ENCODE peak calls at places on chromosomes 11 and 22, in eight cellular contexts. One of them, this sample, is unnamed.

GRCh38 chr11:413120-414081 is 1.4 kb downstream of the SIGIRR start:
- DNase-seq in brain microvascular endothelial cell: no peak
- DNase-seq in right lobe of liver: no peak
- DNase-seq in heart left ventricle: no peak
- DNase-seq in cardiac muscle cell: no peak
- DNase-seq in colonic mucosa: no peak
- DNase-seq in OCI-LY7: peak; percentile 25
- DNase-seq in coronary artery: no peak
- DNase-seq in this sample: no peak

GRCh38 chr22:46029036-46029435 is 52.1 kb upstream of the WNT7B start:
- DNase-seq in brain microvascular endothelial cell: no peak
- DNase-seq in right lobe of liver: no peak
- DNase-seq in heart left ventricle: no peak
- DNase-seq in cardiac muscle cell: no peak
- DNase-seq in colonic mucosa: no peak
- DNase-seq in OCI-LY7: no peak
- DNase-seq in coronary artery: no peak
- DNase-seq in this sample: no peak

GRCh38 chr11:60700689-60701508 is 1.5 kb downstream of the MS4A8 start:
- DNase-seq in brain microvascular endothelial cell: no peak
- DNase-seq in right lobe of liver: no peak
- DNase-seq in heart left ventricle: no peak
- DNase-seq in cardiac muscle cell: peak; percentile 41
- DNase-seq in colonic mucosa: peak; percentile 63
- DNase-seq in OCI-LY7: peak; percentile 32
- DNase-seq in coronary artery: no peak
- DNase-seq in this sample: no peak

GRCh38 chr11:118792642-118793124 is 1.7 kb upstream of the DDX6 start:
- DNase-seq in brain microvascular endothelial cell: peak; percentile 89
- DNase-seq in right lobe of liver: peak; percentile 89
- DNase-seq in heart left ventricle: no peak
- DNase-seq in cardiac muscle cell: peak; percentile 86
- DNase-seq in colonic mucosa: peak; percentile 91
- DNase-seq in OCI-LY7: peak; percentile 94
- DNase-seq in coronary artery: peak; percentile 84
- DNase-seq in this sample: peak; percentile 88

GRCh38 chr11:8097062-8097814 is 16.2 kb downstream of the TUB start:
- DNase-seq in brain microvascular endothelial cell: no peak
- DNase-seq in right lobe of liver: peak; percentile 28
- DNase-seq in heart left ventricle: no peak
- DNase-seq in cardiac muscle cell: no peak
- DNase-seq in colonic mucosa: no peak
- DNase-seq in OCI-LY7: no peak
- DNase-seq in coronary artery: peak; percentile 50
- DNase-seq in this sample: no peak

GRCh38 chr22:48404004-48404403 is 1423.7 kb downstream of the BRD1 start:
- DNase-seq in brain microvascular endothelial cell: no peak
- DNase-seq in right lobe of liver: peak; percentile 33
- DNase-seq in heart left ventricle: no peak
- DNase-seq in cardiac muscle cell: no peak
- DNase-seq in colonic mucosa: no peak
- DNase-seq in OCI-LY7: no peak
- DNase-seq in coronary artery: no peak
- DNase-seq in this sample: no peak

GRCh38 chr22:40345801-40346177 is 511 bp upstream of the ADSL start:
- DNase-seq in brain microvascular endothelial cell: no peak
- DNase-seq in right lobe of liver: peak; percentile 49
- DNase-seq in heart left ventricle: peak; percentile 69
- DNase-seq in cardiac muscle cell: peak; percentile 47
- DNase-seq in colonic mucosa: peak; percentile 63
- DNase-seq in OCI-LY7: peak; percentile 69
- DNase-seq in coronary artery: no peak
- DNase-seq in this sample: no peak

GRCh38 chr11:118339281-118340045 is 3.0 kb downstream of the CD3D start:
- DNase-seq in brain microvascular endothelial cell: no peak
- DNase-seq in right lobe of liver: no peak
- DNase-seq in heart left ventricle: no peak
- DNase-seq in cardiac muscle cell: no peak
- DNase-seq in colonic mucosa: no peak
- DNase-seq in OCI-LY7: no peak
- DNase-seq in coronary artery: no peak
- DNase-seq in this sample: no peak

GRCh38 chr11:57658023-57658361 is 430 bp downstream of the CLP1 start:
- DNase-seq in brain microvascular endothelial cell: no peak
- DNase-seq in right lobe of liver: no peak
- DNase-seq in heart left ventricle: no peak
- DNase-seq in cardiac muscle cell: no peak
- DNase-seq in colonic mucosa: no peak
- DNase-seq in OCI-LY7: peak; percentile 22
- DNase-seq in coronary artery: no peak
- DNase-seq in this sample: no peak

GRCh38 chr11:132601863-132602262 is 930.4 kb downstream of the OPCML start:
- DNase-seq in brain microvascular endothelial cell: no peak
- DNase-seq in right lobe of liver: no peak
- DNase-seq in heart left ventricle: no peak
- DNase-seq in cardiac muscle cell: no peak
- DNase-seq in colonic mucosa: no peak
- DNase-seq in OCI-LY7: no peak
- DNase-seq in coronary artery: no peak
- DNase-seq in this sample: no peak

GRCh38 chr22:45996241-45997076 is 19.5 kb upstream of the WNT7B start:
- DNase-seq in brain microvascular endothelial cell: peak; percentile 65
- DNase-seq in right lobe of liver: no peak
- DNase-seq in heart left ventricle: peak; percentile 90
- DNase-seq in cardiac muscle cell: no peak
- DNase-seq in colonic mucosa: no peak
- DNase-seq in OCI-LY7: no peak
- DNase-seq in coronary artery: no peak
- DNase-seq in this sample: no peak

GRCh38 chr22:45051419-45051818 is 41.6 kb upstream of the PHF21B start:
- DNase-seq in brain microvascular endothelial cell: no peak
- DNase-seq in right lobe of liver: no peak
- DNase-seq in heart left ventricle: no peak
- DNase-seq in cardiac muscle cell: no peak
- DNase-seq in colonic mucosa: no peak
- DNase-seq in OCI-LY7: no peak
- DNase-seq in coronary artery: no peak
- DNase-seq in this sample: no peak

GRCh38 chr11:9851366-9851765 is 187.5 kb downstream of the SWAP70 start:
- DNase-seq in brain microvascular endothelial cell: no peak
- DNase-seq in right lobe of liver: no peak
- DNase-seq in heart left ventricle: no peak
- DNase-seq in cardiac muscle cell: no peak
- DNase-seq in colonic mucosa: no peak
- DNase-seq in OCI-LY7: no peak
- DNase-seq in coronary artery: no peak
- DNase-seq in this sample: no peak

GRCh38 chr11:107570015-107570414 is 4.5 kb upstream of the ALKBH8 start:
- DNase-seq in brain microvascular endothelial cell: no peak
- DNase-seq in right lobe of liver: no peak
- DNase-seq in heart left ventricle: no peak
- DNase-seq in cardiac muscle cell: no peak
- DNase-seq in colonic mucosa: no peak
- DNase-seq in OCI-LY7: no peak
- DNase-seq in coronary artery: no peak
- DNase-seq in this sample: no peak

GRCh38 chr22:40491990-40492631 is 121.7 kb downstream of the SGSM3 start:
- DNase-seq in brain microvascular endothelial cell: peak; percentile 23
- DNase-seq in right lobe of liver: no peak
- DNase-seq in heart left ventricle: no peak
- DNase-seq in cardiac muscle cell: peak; percentile 60
- DNase-seq in colonic mucosa: no peak
- DNase-seq in OCI-LY7: peak; percentile 91
- DNase-seq in coronary artery: no peak
- DNase-seq in this sample: no peak

GRCh38 chr22:29022101-29022817 is 39.4 kb downstream of the C22orf31 start:
- DNase-seq in brain microvascular endothelial cell: no peak
- DNase-seq in right lobe of liver: no peak
- DNase-seq in heart left ventricle: no peak
- DNase-seq in cardiac muscle cell: no peak
- DNase-seq in colonic mucosa: no peak
- DNase-seq in OCI-LY7: no peak
- DNase-seq in coronary artery: no peak
- DNase-seq in this sample: no peak

GRCh38 chr22:38987171-38987895 is 5.2 kb downstream of the APOBEC3B start:
- DNase-seq in brain microvascular endothelial cell: no peak
- DNase-seq in right lobe of liver: no peak
- DNase-seq in heart left ventricle: no peak
- DNase-seq in cardiac muscle cell: no peak
- DNase-seq in colonic mucosa: no peak
- DNase-seq in OCI-LY7: no peak
- DNase-seq in coronary artery: no peak
- DNase-seq in this sample: no peak

GRCh38 chr11:64226507-64227051 is 505 bp downstream of the NUDT22 start:
- DNase-seq in brain microvascular endothelial cell: no peak
- DNase-seq in right lobe of liver: peak; percentile 63
- DNase-seq in heart left ventricle: peak; percentile 85
- DNase-seq in cardiac muscle cell: no peak
- DNase-seq in colonic mucosa: peak; percentile 79
- DNase-seq in OCI-LY7: peak; percentile 78
- DNase-seq in coronary artery: peak; percentile 79
- DNase-seq in this sample: no peak

GRCh38 chr11:94449029-94449428 is 44.6 kb downstream of the MRE11 start:
- DNase-seq in brain microvascular endothelial cell: no peak
- DNase-seq in right lobe of liver: no peak
- DNase-seq in heart left ventricle: no peak
- DNase-seq in cardiac muscle cell: peak; percentile 2
- DNase-seq in colonic mucosa: no peak
- DNase-seq in OCI-LY7: no peak
- DNase-seq in coronary artery: no peak
- DNase-seq in this sample: no peak

GRCh38 chr11:102802341-102802740 is 4.4 kb upstream of the MMP1 start:
- DNase-seq in brain microvascular endothelial cell: peak; percentile 88
- DNase-seq in right lobe of liver: no peak
- DNase-seq in heart left ventricle: no peak
- DNase-seq in cardiac muscle cell: no peak
- DNase-seq in colonic mucosa: no peak
- DNase-seq in OCI-LY7: no peak
- DNase-seq in coronary artery: no peak
- DNase-seq in this sample: no peak

DNA sequence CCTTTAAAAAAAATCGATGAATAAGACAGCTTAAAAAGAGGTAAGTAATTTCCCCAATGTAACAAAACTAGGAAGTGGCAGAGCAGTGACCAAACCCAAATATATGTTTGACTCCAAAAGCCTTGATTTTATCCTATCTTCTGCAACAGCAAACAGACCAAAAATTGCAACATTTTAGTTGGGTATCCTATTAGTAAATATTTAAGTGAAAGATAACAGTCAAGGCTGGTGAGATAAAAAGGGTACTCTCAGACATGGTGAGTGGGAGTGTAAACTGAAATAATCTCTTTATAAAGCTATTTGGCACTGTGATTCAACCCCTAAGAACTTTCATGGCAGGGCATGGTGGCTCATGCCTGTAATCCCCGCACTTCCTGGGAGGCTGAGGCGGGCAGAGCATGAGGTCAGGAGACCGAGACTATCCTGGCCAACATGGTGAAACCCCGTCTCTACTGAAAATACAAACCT is 1.9 kb upstream of the RDX start:
- DNase-seq in brain microvascular endothelial cell: peak; percentile 17
- DNase-seq in right lobe of liver: no peak
- DNase-seq in heart left ventricle: no peak
- DNase-seq in cardiac muscle cell: no peak
- DNase-seq in colonic mucosa: no peak
- DNase-seq in OCI-LY7: no peak
- DNase-seq in coronary artery: no peak
- DNase-seq in this sample: peak; percentile 79
- TF ChIP-seq CTCF in brain microvascular endothelial cell: no peak
- TF ChIP-seq CTCF in right lobe of liver: no peak
- TF ChIP-seq CTCF in heart left ventricle: no peak
- TF ChIP-seq CTCF in cardiac muscle cell: no peak
- TF ChIP-seq CTCF in colonic mucosa: no peak
- TF ChIP-seq CTCF in OCI-LY7: no peak
- TF ChIP-seq CTCF in coronary artery: no peak
- TF ChIP-seq CTCF in this sample: no peak

GRCh38 chr22:37519268-37520195 is at the start of gene CARD10:
- DNase-seq in brain microvascular endothelial cell: no peak
- DNase-seq in right lobe of liver: peak; percentile 69
- DNase-seq in heart left ventricle: no peak
- DNase-seq in cardiac muscle cell: peak; percentile 49
- DNase-seq in colonic mucosa: peak; percentile 62
- DNase-seq in OCI-LY7: no peak
- DNase-seq in coronary artery: no peak
- DNase-seq in this sample: no peak
- H3K4me3 ChIP-seq in brain microvascular endothelial cell: peak within 1 kb of the TSS; percentile 64
- H3K4me3 ChIP-seq in right lobe of liver: peak within 1 kb of the TSS; percentile 54
- H3K4me3 ChIP-seq in heart left ventricle: peak within 1 kb of the TSS; percentile 77
- H3K4me3 ChIP-seq in cardiac muscle cell: peak within 1 kb of the TSS; percentile 55
- H3K4me3 ChIP-seq in colonic mucosa: peak within 1 kb of the TSS; percentile 90
- H3K4me3 ChIP-seq in OCI-LY7: no peak within 1 kb of the TSS
- H3K4me3 ChIP-seq in coronary artery: peak within 1 kb of the TSS; percentile 76
- H3K4me3 ChIP-seq in this sample: peak within 1 kb of the TSS; percentile 46

DNA sequence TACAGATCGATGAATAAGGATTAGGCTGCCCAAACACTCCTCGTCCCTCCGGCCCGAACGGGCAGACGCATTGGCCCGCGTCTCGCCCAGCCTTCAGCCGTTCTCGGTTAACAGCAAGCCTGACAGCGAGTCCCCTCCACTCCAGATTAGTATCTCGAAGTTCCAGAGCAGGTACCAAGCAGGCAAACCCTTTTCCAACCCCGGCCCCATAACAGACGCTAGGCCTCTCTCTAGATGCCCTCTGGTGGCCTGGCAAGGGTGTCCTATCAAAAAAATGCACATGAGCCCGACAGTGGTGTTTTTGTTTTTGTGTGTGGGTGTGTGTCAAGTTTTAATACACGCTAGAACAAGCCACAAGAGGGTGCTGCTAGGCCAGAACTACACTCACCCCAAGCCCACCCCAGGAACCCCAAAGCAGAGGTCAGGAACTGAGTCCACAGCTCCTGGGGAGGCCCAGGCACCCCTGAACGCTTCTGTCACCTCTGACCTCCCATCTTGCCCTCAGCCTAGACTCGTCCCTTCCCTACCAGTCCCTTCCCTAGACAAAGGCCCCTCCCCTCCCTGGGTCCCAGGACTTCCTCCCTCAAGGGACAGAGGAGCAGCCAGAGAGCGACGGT is 658 bp upstream of the ARFGAP2 start:
- DNase-seq in brain microvascular endothelial cell: peak; percentile 72
- DNase-seq in right lobe of liver: peak; percentile 82
- DNase-seq in heart left ventricle: peak; percentile 71
- DNase-seq in cardiac muscle cell: peak; percentile 72
- DNase-seq in colonic mucosa: peak; percentile 80
- DNase-seq in OCI-LY7: peak; percentile 94
- DNase-seq in coronary artery: peak; percentile 85
- DNase-seq in this sample: peak; percentile 45
- TF ChIP-seq CTCF in brain microvascular endothelial cell: peak; percentile 71
- TF ChIP-seq CTCF in right lobe of liver: peak; percentile 73
- TF ChIP-seq CTCF in heart left ventricle: peak; percentile 70
- TF ChIP-seq CTCF in cardiac muscle cell: peak; percentile 66
- TF ChIP-seq CTCF in colonic mucosa: peak; percentile 66
- TF ChIP-seq CTCF in OCI-LY7: peak; percentile 95
- TF ChIP-seq CTCF in coronary artery: peak; percentile 63
- TF ChIP-seq CTCF in this sample: peak; percentile 66

DNA sequence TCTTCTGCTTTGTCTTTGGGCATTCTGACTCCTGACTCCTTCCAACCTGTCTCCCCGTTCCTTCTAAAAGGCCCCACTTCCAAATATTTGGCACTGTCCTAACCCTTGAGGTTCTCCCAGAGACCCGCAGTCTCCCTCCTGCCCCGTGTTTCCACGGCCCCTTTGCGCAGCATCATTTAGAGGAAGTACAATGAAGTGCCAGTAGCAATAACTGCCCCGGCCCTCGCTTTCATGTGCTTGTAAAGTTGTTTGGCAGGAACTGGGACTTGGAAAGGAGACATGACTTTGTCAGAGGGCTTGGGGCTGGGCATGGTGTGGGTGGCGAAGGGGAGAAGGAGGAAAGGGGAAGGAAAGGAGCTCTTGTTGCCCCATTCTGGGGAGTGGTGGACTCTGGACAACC is 2.6 kb downstream of the CD44 start:
- DNase-seq in brain microvascular endothelial cell: no peak
- DNase-seq in right lobe of liver: no peak
- DNase-seq in heart left ventricle: peak; percentile 72
- DNase-seq in cardiac muscle cell: no peak
- DNase-seq in colonic mucosa: peak; percentile 88
- DNase-seq in OCI-LY7: no peak
- DNase-seq in coronary artery: no peak
- DNase-seq in this sample: no peak
- H3K4me3 ChIP-seq in brain microvascular endothelial cell: peak overlapping the region; percentile 97
- H3K4me3 ChIP-seq in right lobe of liver: peak overlapping the region; percentile 70
- H3K4me3 ChIP-seq in heart left ventricle: no peak overlapping the region
- H3K4me3 ChIP-seq in cardiac muscle cell: no peak overlapping the region
- H3K4me3 ChIP-seq in colonic mucosa: peak overlapping the region; percentile 87
- H3K4me3 ChIP-seq in OCI-LY7: no peak overlapping the region
- H3K4me3 ChIP-seq in coronary artery: peak overlapping the region; percentile 91
- H3K4me3 ChIP-seq in this sample: no peak overlapping the region